ENCODE peak calls at places on chromosomes 16 and 17, in four cellular contexts. F is A549, E is K562, U is HepG2. R is an unnamed sample.
A peak's percentile ranks its signal among the peaks of the same experiment; 100 is the strongest.

GRCh38 chr17:61303334-61304096 is 96.1 kb upstream of the TBX2 start:
- DNase-seq in U (no peak), F (no peak), E (no peak), R (no peak)

GRCh38 chr16:23694707-23695373 is 16.2 kb downstream of the PLK1 start:
- DNase-seq in F (no peak), E (peak; percentile 38), U (peak; percentile 49), R (peak; percentile 79)

GRCh38 chr17:47301161-47301560 is 22.6 kb upstream of the EFCAB13 start:
- DNase-seq in U (no peak), E (no peak), F (no peak), R (no peak)

GRCh38 chr17:63927464-63928171 is 4.5 kb downstream of the CD79B start:
- DNase-seq in E (no peak), F (no peak), U (no peak), R (no peak)

GRCh38 chr16:66474750-66475199 is 47.7 kb downstream of the BEAN1 start:
- DNase-seq in E (no peak), F (no peak), U (no peak), R (peak; percentile 33)

GRCh38 chr17:67585077-67585602 is 132.6 kb upstream of the NOL11 start:
- DNase-seq in E (no peak), U (no peak), F (no peak), R (no peak)

GRCh38 chr17:76567634-76568432 is 17.8 kb downstream of the ST6GALNAC2 start:
- DNase-seq in F (no peak), U (peak; percentile 60), E (peak; percentile 30), R (no peak)

GRCh38 chr17:80259642-80260535 is 763 bp upstream of the RNF213 start:
- DNase-seq in F (peak; percentile 85), E (peak; percentile 92), U (peak; percentile 59), R (peak; percentile 81)

GRCh38 chr17:56918916-56919315 is 5.1 kb upstream of the TRIM25 start:
- DNase-seq in E (no peak), F (no peak), U (no peak), R (no peak)

GRCh38 chr16:65445313-65446260 is 323.7 kb upstream of the CDH11 start:
- DNase-seq in U (no peak), F (no peak), E (no peak), R (no peak)

GRCh38 chr16:31452631-31453106 is 6.6 kb upstream of the ARMC5 start:
- DNase-seq in U (no peak), F (peak; percentile 76), E (peak; percentile 71), R (no peak)

GRCh38 chr17:72903522-72903921 is 189.0 kb downstream of the SLC39A11 start:
- DNase-seq in E (no peak), U (no peak), F (no peak), R (no peak)

GRCh38 chr16:67284699-67285646 is 5.6 kb downstream of the PLEKHG4 start:
- DNase-seq in E (peak; percentile 25), F (peak; percentile 44), U (peak; percentile 54), R (peak; percentile 62)

GRCh38 chr17:8120520-8121443 is 2.5 kb upstream of the ALOXE3 start:
- DNase-seq in U (no peak), F (peak; percentile 93), E (peak; percentile 74), R (peak; percentile 98)

GRCh38 chr17:50258647-50259483 is 15.4 kb upstream of the TMEM92 start:
- DNase-seq in E (peak; percentile 5), U (no peak), F (no peak), R (no peak)

GRCh38 chr16:67244387-67245188 is 2.7 kb downstream of the FHOD1 start:
- DNase-seq in E (peak; percentile 73), F (peak; percentile 82), U (no peak), R (no peak)

GRCh38 chr16:85486256-85486915 is 126.7 kb upstream of the GSE1 start:
- DNase-seq in F (no peak), E (no peak), U (no peak), R (no peak)

GRCh38 chr16:55436587-55436986 is 42.4 kb upstream of the MMP2 start:
- DNase-seq in F (no peak), U (no peak), E (no peak), R (no peak)

GRCh38 chr16:67100569-67101300 is 9.0 kb upstream of the PHAF1 start:
- DNase-seq in F (peak; percentile 51), U (no peak), E (no peak), R (no peak)

GRCh38 chr17:49548506-49549310 is 27.0 kb upstream of the NXPH3 start:
- DNase-seq in U (peak; percentile 45), F (peak; percentile 66), E (peak; percentile 65), R (no peak)

GRCh38 chr17:66152756-66153155 is 39.2 kb downstream of the CEP112 start:
- DNase-seq in E (no peak), U (no peak), F (no peak), R (no peak)

GRCh38 chr16:84047206-84047605 is 4.6 kb upstream of the SLC38A8 start:
- DNase-seq in E (no peak), U (no peak), F (no peak), R (no peak)

GRCh38 chr16:3088925-3089716 is 10.0 kb downstream of the ZSCAN10 start:
- DNase-seq in E (no peak), F (no peak), U (no peak), R (no peak)

GRCh38 chr16:77816293-77816692 is 27.9 kb downstream of the VAT1L start:
- DNase-seq in F (no peak), E (no peak), U (no peak), R (no peak)

GRCh38 chr17:66398059-66398458 is 95.6 kb downstream of the PRKCA start:
- DNase-seq in E (no peak), U (no peak), F (no peak), R (no peak)

GRCh38 chr17:82108038-82108998 is 10.3 kb upstream of the FASN start:
- DNase-seq in F (no peak), E (no peak), U (no peak), R (no peak)

GRCh38 chr17:6506679-6507231 is 49.6 kb downstream of the PITPNM3 start:
- DNase-seq in E (no peak), F (peak; percentile 82), U (no peak), R (no peak)

GRCh38 chr16:52547001-52547833 is at the start of gene TOX3:
- DNase-seq in U (no peak), E (no peak), F (no peak), R (peak; percentile 67)

GRCh38 chr17:8005951-8006730 is 3.7 kb downstream of the GUCY2D start:
- DNase-seq in E (peak; percentile 78), F (peak; percentile 64), U (no peak), R (no peak)

GRCh38 chr17:9842057-9842758 is 16.5 kb downstream of the GLP2R start:
- DNase-seq in U (peak; percentile 13), E (no peak), F (peak; percentile 92), R (no peak)

GRCh38 chr17:6028294-6028693 is 41.9 kb upstream of the WSCD1 start:
- DNase-seq in F (no peak), U (no peak), E (no peak), R (no peak)

DNA sequence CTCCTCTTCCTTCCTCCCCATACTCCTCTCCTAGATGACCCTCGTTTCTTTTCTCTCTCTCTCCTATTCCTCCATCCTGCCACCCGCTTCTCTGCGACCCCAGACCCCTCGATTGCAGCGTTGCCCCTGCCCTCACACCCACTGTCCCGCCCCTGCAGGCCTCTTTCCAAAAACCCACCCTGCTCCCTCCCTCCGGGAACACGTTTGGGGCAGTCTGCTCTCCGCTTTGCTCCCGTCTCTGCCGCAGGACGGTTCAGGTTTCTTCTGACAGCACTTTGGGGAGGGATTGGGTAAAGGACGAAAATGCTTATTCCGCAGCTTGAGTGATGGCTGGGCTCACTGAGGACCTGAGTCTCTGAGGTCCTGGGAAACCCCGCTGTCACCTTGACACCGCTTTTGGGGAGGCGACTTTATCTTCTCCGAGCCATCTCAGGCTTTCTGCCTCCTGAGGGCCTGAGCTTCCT is 685 bp downstream of the NDE1 start:
- DNase-seq in E (peak; percentile 62), F (no peak), U (no peak), R (no peak)
- TF ChIP-seq JUN in E (no peak), F (no peak), U (no peak), R (no peak)

DNA sequence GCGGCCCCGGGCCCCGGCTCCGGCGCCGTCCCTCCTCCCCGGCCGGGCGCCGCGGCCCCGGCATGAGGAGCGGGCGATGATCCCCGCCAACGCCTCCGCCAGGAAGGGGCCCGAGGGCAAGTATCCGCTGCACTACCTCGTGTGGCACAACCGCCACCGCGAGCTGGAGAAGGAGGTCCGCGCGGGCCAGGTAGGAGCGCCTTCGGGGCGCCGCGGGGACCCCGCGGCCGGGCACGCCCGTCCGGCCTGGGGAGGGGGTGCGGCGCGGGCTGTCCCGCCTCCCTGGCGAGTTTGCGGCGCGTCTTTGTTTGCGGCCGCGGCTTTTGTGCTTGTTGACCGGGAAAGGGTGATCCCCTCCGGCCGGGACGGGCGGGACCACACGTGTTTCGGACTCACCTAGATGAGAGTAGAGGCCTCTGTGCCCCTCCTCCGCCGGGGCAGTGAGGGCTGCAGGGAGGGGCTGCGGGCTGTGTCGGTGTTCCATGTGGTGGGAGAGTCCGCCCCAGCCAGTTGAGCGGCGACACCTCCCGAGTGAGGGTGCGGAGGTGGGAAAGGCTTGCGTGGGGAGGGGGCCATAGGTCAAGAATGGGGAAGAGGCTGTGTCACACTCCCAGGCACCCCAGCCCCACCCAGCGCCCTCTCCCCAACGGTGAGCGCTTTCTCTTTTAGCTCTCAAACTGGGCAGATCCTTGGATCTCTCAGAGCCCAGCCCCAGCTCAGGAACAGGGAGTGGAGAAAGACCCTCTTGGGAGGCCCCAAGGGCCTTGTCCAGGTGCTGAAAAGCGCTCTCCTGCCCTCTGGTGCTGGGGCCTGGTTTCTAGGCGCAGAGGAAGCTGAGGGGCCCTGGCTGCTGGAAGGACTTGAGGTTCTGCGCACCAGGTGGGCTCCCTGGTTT is 861 bp downstream of the ANKRD13B start:
- DNase-seq in F (peak; percentile 57), E (peak; percentile 46), U (no peak), R (peak; percentile 72)
- TF ChIP-seq CTCF in F (peak; percentile 52), E (peak; percentile 49), U (peak; percentile 74), R (peak; percentile 48)

GRCh38 chr17:77790143-77790829 is 168.2 kb upstream of the TNRC6C start:
- DNase-seq in U (no peak), F (no peak), E (no peak), R (peak; percentile 38)
- TF ChIP-seq CEBPB in U (no peak), F (no peak), E (no peak), R (no peak)

GRCh38 chr17:732788-733720 is 658 bp downstream of the TLCD3A start:
- DNase-seq in E (peak; percentile 34), F (peak; percentile 51), U (no peak), R (no peak)
- TF ChIP-seq JUN in E (no peak), F (no peak), U (no peak), R (no peak)